ENCODE peak calls at places on chromosomes 3 and 15, in six cellular contexts. L is left colon, A is A673, E is body of pancreas, W is Right ventricle myocardium superior, K is skeletal muscle cell. T is an unnamed sample.

GRCh38 chr3:17111556-17111955 is 226.8 kb downstream of the PLCL2 start:
- DNase-seq in L (no peak), A (no peak), E (no peak), W (no peak), K (peak), T (no peak)

GRCh38 chr3:19645093-19645492 is 288.9 kb downstream of the EFHB start:
- DNase-seq in L (no peak), A (no peak), E (no peak), W (no peak), K (no peak), T (no peak)

GRCh38 chr15:68310178-68310810 is 32.7 kb downstream of the FEM1B start:
- DNase-seq in L (no peak), A (no peak), E (peak), W (peak), K (no peak), T (no peak)

GRCh38 chr3:18111702-18112311 is 313.3 kb downstream of the SATB1 start:
- DNase-seq in L (no peak), A (no peak), E (no peak), W (no peak), K (no peak), T (peak)

GRCh38 chr3:63349583-63350177 is 71.6 kb downstream of the SYNPR start:
- DNase-seq in L (peak), A (peak), E (peak), W (no peak), K (peak), T (peak)

GRCh38 chr3:58116985-58117384 is 93.8 kb downstream of the DNASE1L3 start:
- DNase-seq in L (no peak), A (no peak), E (no peak), W (no peak), K (peak), T (no peak)

GRCh38 chr3:129248286-129248979 is 973 bp upstream of the COPG1 start:
- DNase-seq in L (no peak), A (no peak), E (no peak), W (no peak), K (no peak), T (no peak)

GRCh38 chr15:85621096-85621495 is 173.6 kb downstream of the KLHL25 start:
- DNase-seq in L (no peak), A (no peak), E (no peak), W (no peak), K (no peak), T (no peak)

GRCh38 chr3:27141668-27142067 is 227.5 kb downstream of the NEK10 start:
- DNase-seq in L (no peak), A (no peak), E (no peak), W (no peak), K (no peak), T (peak)

GRCh38 chr3:47766186-47766585 is 15.5 kb downstream of the SMARCC1 start:
- DNase-seq in L (no peak), A (no peak), E (no peak), W (no peak), K (no peak), T (no peak)

GRCh38 chr15:57427367-57427821 is 51.1 kb downstream of the CGNL1 start:
- DNase-seq in L (peak), A (no peak), E (no peak), W (no peak), K (no peak), T (no peak)

GRCh38 chr3:182258538-182259177 is 534.6 kb upstream of the ATP11B start:
- DNase-seq in L (no peak), A (peak), E (no peak), W (no peak), K (peak), T (peak)

GRCh38 chr3:29721789-29722188 is 440.9 kb downstream of the RBMS3 start:
- DNase-seq in L (no peak), A (peak), E (no peak), W (no peak), K (no peak), T (no peak)

GRCh38 chr15:52559583-52559982 is 9.2 kb downstream of the ARPP19 start:
- DNase-seq in L (no peak), A (no peak), E (no peak), W (no peak), K (no peak), T (no peak)

GRCh38 chr3:123055352-123055751 is 11.5 kb upstream of the PDIA5 start:
- DNase-seq in L (no peak), A (no peak), E (no peak), W (no peak), K (no peak), T (no peak)

GRCh38 chr15:90063733-90064247 is 38.5 kb downstream of the IDH2 start:
- DNase-seq in L (no peak), A (no peak), E (peak), W (peak), K (no peak), T (no peak)